ENCODE peak calls at places on chromosomes 6 and 20, in six cellular contexts. One of them, this sample, is unnamed.

GRCh38 chr20:59320850-59321631 is 20.6 kb downstream of the EDN3 start:
- DNase-seq in psoas muscle: peak; percentile 15
- DNase-seq in NB4: no peak
- DNase-seq in mucosa of descending colon: no peak
- DNase-seq in cardiac muscle cell: no peak
- DNase-seq in transverse colon: no peak
- DNase-seq in this sample: no peak

GRCh38 chr6:85684125-85684808 is 41.6 kb upstream of the SYNCRIP start:
- DNase-seq in psoas muscle: no peak
- DNase-seq in NB4: no peak
- DNase-seq in mucosa of descending colon: no peak
- DNase-seq in cardiac muscle cell: no peak
- DNase-seq in transverse colon: no peak
- DNase-seq in this sample: no peak

GRCh38 chr20:36128463-36129176 is 25.9 kb upstream of the EPB41L1 start:
- DNase-seq in psoas muscle: no peak
- DNase-seq in NB4: peak; percentile 52
- DNase-seq in mucosa of descending colon: no peak
- DNase-seq in cardiac muscle cell: no peak
- DNase-seq in transverse colon: no peak
- DNase-seq in this sample: no peak

GRCh38 chr6:139364302-139364981 is 10.0 kb downstream of the CITED2 start:
- DNase-seq in psoas muscle: no peak
- DNase-seq in NB4: peak; percentile 79
- DNase-seq in mucosa of descending colon: no peak
- DNase-seq in cardiac muscle cell: peak; percentile 67
- DNase-seq in transverse colon: no peak
- DNase-seq in this sample: no peak

GRCh38 chr20:36399147-36399968 is 93.2 kb downstream of the DLGAP4 start:
- DNase-seq in psoas muscle: no peak
- DNase-seq in NB4: peak; percentile 64
- DNase-seq in mucosa of descending colon: peak; percentile 29
- DNase-seq in cardiac muscle cell: peak; percentile 47
- DNase-seq in transverse colon: peak; percentile 38
- DNase-seq in this sample: peak; percentile 39

GRCh38 chr6:148179786-148180185 is 162.9 kb upstream of the SASH1 start:
- DNase-seq in psoas muscle: no peak
- DNase-seq in NB4: peak; percentile 12
- DNase-seq in mucosa of descending colon: no peak
- DNase-seq in cardiac muscle cell: no peak
- DNase-seq in transverse colon: no peak
- DNase-seq in this sample: no peak

GRCh38 chr20:53124075-53124532 is 151.9 kb downstream of the TSHZ2 start:
- DNase-seq in psoas muscle: peak; percentile 61
- DNase-seq in NB4: no peak
- DNase-seq in mucosa of descending colon: no peak
- DNase-seq in cardiac muscle cell: no peak
- DNase-seq in transverse colon: no peak
- DNase-seq in this sample: no peak

GRCh38 chr6:129686941-129687627 is 22.9 kb downstream of the ARHGAP18 start:
- DNase-seq in psoas muscle: no peak
- DNase-seq in NB4: peak; percentile 90
- DNase-seq in mucosa of descending colon: no peak
- DNase-seq in cardiac muscle cell: no peak
- DNase-seq in transverse colon: peak; percentile 38
- DNase-seq in this sample: no peak

GRCh38 chr6:137498488-137499219 is 4.5 kb upstream of the OLIG3 start:
- DNase-seq in psoas muscle: no peak
- DNase-seq in NB4: no peak
- DNase-seq in mucosa of descending colon: no peak
- DNase-seq in cardiac muscle cell: no peak
- DNase-seq in transverse colon: no peak
- DNase-seq in this sample: no peak

GRCh38 chr20:8234580-8234979 is 102.5 kb downstream of the PLCB1 start:
- DNase-seq in psoas muscle: no peak
- DNase-seq in NB4: no peak
- DNase-seq in mucosa of descending colon: no peak
- DNase-seq in cardiac muscle cell: no peak
- DNase-seq in transverse colon: no peak
- DNase-seq in this sample: no peak

GRCh38 chr20:62820208-62820961 is 3.5 kb downstream of the COL9A3 start:
- DNase-seq in psoas muscle: no peak
- DNase-seq in NB4: no peak
- DNase-seq in mucosa of descending colon: no peak
- DNase-seq in cardiac muscle cell: no peak
- DNase-seq in transverse colon: no peak
- DNase-seq in this sample: no peak

GRCh38 chr6:163405412-163406309 is 8.9 kb upstream of the QKI start:
- DNase-seq in psoas muscle: peak; percentile 83
- DNase-seq in NB4: peak; percentile 83
- DNase-seq in mucosa of descending colon: peak; percentile 36
- DNase-seq in cardiac muscle cell: peak; percentile 67
- DNase-seq in transverse colon: peak; percentile 46
- DNase-seq in this sample: no peak

GRCh38 chr6:68741501-68742343 is 106.6 kb downstream of the ADGRB3 start:
- DNase-seq in psoas muscle: no peak
- DNase-seq in NB4: no peak
- DNase-seq in mucosa of descending colon: no peak
- DNase-seq in cardiac muscle cell: no peak
- DNase-seq in transverse colon: no peak
- DNase-seq in this sample: no peak

GRCh38 chr6:7146079-7146828 is 38.5 kb downstream of the RREB1 start:
- DNase-seq in psoas muscle: peak; percentile 73
- DNase-seq in NB4: peak; percentile 95
- DNase-seq in mucosa of descending colon: peak; percentile 79
- DNase-seq in cardiac muscle cell: no peak
- DNase-seq in transverse colon: peak; percentile 77
- DNase-seq in this sample: no peak

GRCh38 chr20:47124235-47124717 is 229.6 kb downstream of the EYA2 start:
- DNase-seq in psoas muscle: no peak
- DNase-seq in NB4: peak; percentile 43
- DNase-seq in mucosa of descending colon: no peak
- DNase-seq in cardiac muscle cell: no peak
- DNase-seq in transverse colon: no peak
- DNase-seq in this sample: no peak

GRCh38 chr6:126040394-126040793 is 54.1 kb downstream of the TRMT11 start:
- DNase-seq in psoas muscle: no peak
- DNase-seq in NB4: no peak
- DNase-seq in mucosa of descending colon: no peak
- DNase-seq in cardiac muscle cell: no peak
- DNase-seq in transverse colon: no peak
- DNase-seq in this sample: no peak

GRCh38 chr6:22025468-22026159 is 271.2 kb downstream of the PRL start:
- DNase-seq in psoas muscle: no peak
- DNase-seq in NB4: peak; percentile 97
- DNase-seq in mucosa of descending colon: peak; percentile 25
- DNase-seq in cardiac muscle cell: peak; percentile 21
- DNase-seq in transverse colon: no peak
- DNase-seq in this sample: no peak

GRCh38 chr20:39799366-39799965 is 837.3 kb downstream of the DHX35 start:
- DNase-seq in psoas muscle: no peak
- DNase-seq in NB4: no peak
- DNase-seq in mucosa of descending colon: no peak
- DNase-seq in cardiac muscle cell: no peak
- DNase-seq in transverse colon: no peak
- DNase-seq in this sample: no peak

GRCh38 chr6:37456126-37456525 is 23.1 kb downstream of the CMTR1 start:
- DNase-seq in psoas muscle: no peak
- DNase-seq in NB4: no peak
- DNase-seq in mucosa of descending colon: no peak
- DNase-seq in cardiac muscle cell: no peak
- DNase-seq in transverse colon: no peak
- DNase-seq in this sample: no peak

GRCh38 chr20:12875510-12875909 is 133.3 kb upstream of the SPTLC3 start:
- DNase-seq in psoas muscle: no peak
- DNase-seq in NB4: peak; percentile 4
- DNase-seq in mucosa of descending colon: no peak
- DNase-seq in cardiac muscle cell: peak; percentile 20
- DNase-seq in transverse colon: no peak
- DNase-seq in this sample: no peak

GRCh38 chr6:56193846-56194245 is 53.5 kb downstream of the COL21A1 start:
- DNase-seq in psoas muscle: no peak
- DNase-seq in NB4: no peak
- DNase-seq in mucosa of descending colon: no peak
- DNase-seq in cardiac muscle cell: no peak
- DNase-seq in transverse colon: no peak
- DNase-seq in this sample: no peak

GRCh38 chr20:20887593-20888272 is 175.3 kb upstream of the RALGAPA2 start:
- DNase-seq in psoas muscle: no peak
- DNase-seq in NB4: no peak
- DNase-seq in mucosa of descending colon: no peak
- DNase-seq in cardiac muscle cell: no peak
- DNase-seq in transverse colon: no peak
- DNase-seq in this sample: no peak

GRCh38 chr20:58721951-58722371 is 29.4 kb downstream of the NPEPL1 start:
- DNase-seq in psoas muscle: no peak
- DNase-seq in NB4: peak; percentile 0
- DNase-seq in mucosa of descending colon: no peak
- DNase-seq in cardiac muscle cell: no peak
- DNase-seq in transverse colon: peak; percentile 24
- DNase-seq in this sample: no peak

GRCh38 chr20:50729925-50730764 is 1.2 kb upstream of the PARD6B start:
- DNase-seq in psoas muscle: no peak
- DNase-seq in NB4: no peak
- DNase-seq in mucosa of descending colon: peak; percentile 52
- DNase-seq in cardiac muscle cell: peak; percentile 55
- DNase-seq in transverse colon: peak; percentile 25
- DNase-seq in this sample: no peak

GRCh38 chr20:44856847-44857448 is 28.6 kb upstream of the YWHAB start:
- DNase-seq in psoas muscle: no peak
- DNase-seq in NB4: peak; percentile 49
- DNase-seq in mucosa of descending colon: no peak
- DNase-seq in cardiac muscle cell: no peak
- DNase-seq in transverse colon: no peak
- DNase-seq in this sample: no peak

GRCh38 chr6:170459451-170459850 is 93.7 kb downstream of the PSMB1 start:
- DNase-seq in psoas muscle: peak; percentile 57
- DNase-seq in NB4: peak; percentile 90
- DNase-seq in mucosa of descending colon: no peak
- DNase-seq in cardiac muscle cell: no peak
- DNase-seq in transverse colon: peak; percentile 53
- DNase-seq in this sample: no peak

GRCh38 chr6:162962093-162962492 is 234.3 kb downstream of the PACRG start:
- DNase-seq in psoas muscle: no peak
- DNase-seq in NB4: no peak
- DNase-seq in mucosa of descending colon: no peak
- DNase-seq in cardiac muscle cell: no peak
- DNase-seq in transverse colon: no peak
- DNase-seq in this sample: no peak

GRCh38 chr6:31592396-31592771 is 422 bp downstream of the NCR3 start:
- DNase-seq in psoas muscle: no peak
- DNase-seq in NB4: no peak
- DNase-seq in mucosa of descending colon: no peak
- DNase-seq in cardiac muscle cell: no peak
- DNase-seq in transverse colon: no peak
- DNase-seq in this sample: no peak

GRCh38 chr6:31597006-31597405 is 4.2 kb upstream of the NCR3 start:
- DNase-seq in psoas muscle: no peak
- DNase-seq in NB4: peak; percentile 86
- DNase-seq in mucosa of descending colon: no peak
- DNase-seq in cardiac muscle cell: peak; percentile 26
- DNase-seq in transverse colon: no peak
- DNase-seq in this sample: no peak
- TF ChIP-seq CTCF in psoas muscle: peak; percentile 23
- TF ChIP-seq CTCF in NB4: peak; percentile 41
- TF ChIP-seq CTCF in mucosa of descending colon: no peak
- TF ChIP-seq CTCF in cardiac muscle cell: peak; percentile 30
- TF ChIP-seq CTCF in transverse colon: peak; percentile 32
- TF ChIP-seq CTCF in this sample: peak; percentile 49

GRCh38 chr6:42462474-42462972 is 10.8 kb upstream of the TRERF1 start:
- DNase-seq in psoas muscle: no peak
- DNase-seq in NB4: no peak
- DNase-seq in mucosa of descending colon: no peak
- DNase-seq in cardiac muscle cell: no peak
- DNase-seq in transverse colon: no peak
- DNase-seq in this sample: no peak
- TF ChIP-seq CTCF in psoas muscle: no peak
- TF ChIP-seq CTCF in NB4: no peak
- TF ChIP-seq CTCF in mucosa of descending colon: no peak
- TF ChIP-seq CTCF in cardiac muscle cell: no peak
- TF ChIP-seq CTCF in transverse colon: no peak
- TF ChIP-seq CTCF in this sample: no peak

DNA sequence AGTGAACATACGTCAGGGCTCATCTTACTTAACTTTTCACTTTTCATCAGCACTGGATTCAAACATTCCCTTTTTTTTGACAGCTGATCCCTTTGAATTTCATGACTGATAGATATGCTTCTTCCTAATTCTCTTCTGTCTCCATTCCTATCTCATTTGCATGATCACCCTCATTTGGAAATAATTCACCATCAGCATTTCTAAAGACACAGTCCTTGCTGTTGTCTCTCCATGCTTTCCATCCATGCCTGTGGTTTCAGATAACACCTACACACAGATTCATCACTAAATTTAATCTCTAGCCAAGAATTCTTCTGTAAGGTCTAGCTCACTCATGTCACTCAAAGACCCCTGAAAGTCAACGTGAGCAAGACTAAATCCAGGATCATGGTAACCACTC is 228.4 kb upstream of the BTBD3 start:
- DNase-seq in psoas muscle: no peak
- DNase-seq in NB4: no peak
- DNase-seq in mucosa of descending colon: no peak
- DNase-seq in cardiac muscle cell: no peak
- DNase-seq in transverse colon: no peak
- DNase-seq in this sample: no peak
- TF ChIP-seq CTCF in psoas muscle: no peak
- TF ChIP-seq CTCF in NB4: no peak
- TF ChIP-seq CTCF in mucosa of descending colon: no peak
- TF ChIP-seq CTCF in cardiac muscle cell: no peak
- TF ChIP-seq CTCF in transverse colon: no peak
- TF ChIP-seq CTCF in this sample: no peak

DNA sequence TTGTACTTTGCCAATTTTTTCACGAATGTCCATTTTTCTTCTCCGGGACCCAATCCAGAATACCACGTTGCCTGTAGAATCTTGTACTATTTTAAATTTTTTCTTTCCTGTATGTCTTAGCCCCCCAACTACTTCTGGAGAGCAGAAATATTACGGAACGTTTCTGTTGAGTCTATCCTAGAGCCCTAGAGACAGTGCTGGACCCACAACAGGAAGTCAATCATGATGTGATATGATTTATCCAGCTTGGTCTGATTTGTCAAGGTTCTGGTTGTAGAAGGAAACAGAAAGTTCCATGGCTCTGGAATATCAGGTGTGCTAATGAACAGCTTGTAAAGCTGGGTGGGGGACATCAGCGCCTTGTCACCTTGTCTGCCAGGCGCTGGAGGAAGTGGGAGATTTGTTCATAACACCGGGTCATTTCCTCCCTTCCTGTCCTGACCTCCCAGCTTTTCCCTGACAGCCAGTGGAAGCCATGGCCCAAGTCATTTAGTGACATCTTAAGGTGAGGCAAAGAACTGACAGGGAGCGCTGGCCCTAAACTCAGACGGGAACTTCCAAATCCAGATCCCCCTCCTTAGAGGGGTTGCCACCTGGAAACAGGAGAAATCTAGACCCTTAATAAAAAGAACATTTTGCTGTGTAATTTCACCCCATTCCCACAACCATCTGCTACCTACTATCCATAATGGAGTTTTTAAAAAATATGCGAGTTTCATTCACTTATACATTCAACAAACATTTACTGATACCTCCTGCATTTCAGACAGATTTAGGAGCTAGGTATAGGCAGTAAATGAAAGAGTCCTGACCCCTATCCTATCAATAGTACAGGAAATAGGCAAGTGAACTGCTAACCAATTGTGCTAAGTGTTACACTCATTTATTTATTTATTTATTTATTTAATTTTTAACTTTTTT is 130.5 kb downstream of the ZFP64 start:
- DNase-seq in psoas muscle: no peak
- DNase-seq in NB4: no peak
- DNase-seq in mucosa of descending colon: no peak
- DNase-seq in cardiac muscle cell: peak; percentile 30
- DNase-seq in transverse colon: no peak
- DNase-seq in this sample: peak; percentile 12
- TF ChIP-seq CTCF in psoas muscle: peak; percentile 29
- TF ChIP-seq CTCF in NB4: no peak
- TF ChIP-seq CTCF in mucosa of descending colon: no peak
- TF ChIP-seq CTCF in cardiac muscle cell: peak; percentile 47
- TF ChIP-seq CTCF in transverse colon: peak; percentile 21
- TF ChIP-seq CTCF in this sample: peak; percentile 44